ENCODE peak calls at places on chromosome 1, in five cellular contexts. M, D, V, S and F are unnamed samples.

GRCh38 chr1:230140221-230141001 is 73.4 kb downstream of the GALNT2 start:
- DNase-seq in M (peak; percentile 64), D (no peak), V (no peak), S (no peak), F (no peak)

GRCh38 chr1:15584489-15585363 is at the start of gene AGMAT:
- DNase-seq in M (peak; percentile 55), D (peak; percentile 38), V (no peak), S (no peak), F (no peak)

GRCh38 chr1:96259399-96259798 is 462.2 kb upstream of the PTBP2 start:
- DNase-seq in M (no peak), D (no peak), V (no peak), S (no peak), F (no peak)

GRCh38 chr1:205582471-205583291 is 49.1 kb downstream of the ELK4 start:
- DNase-seq in M (no peak), D (no peak), V (no peak), S (no peak), F (no peak)

GRCh38 chr1:206635983-206636354 is 633 bp downstream of the DYRK3 start:
- DNase-seq in M (no peak), D (no peak), V (peak; percentile 53), S (no peak), F (no peak)

GRCh38 chr1:86068841-86069756 is 87.5 kb downstream of the COL24A1 start:
- DNase-seq in M (peak; percentile 31), D (no peak), V (peak; percentile 55), S (no peak), F (no peak)

GRCh38 chr1:13888351-13888996 is 188.5 kb downstream of the PRDM2 start:
- DNase-seq in M (no peak), D (no peak), V (no peak), S (no peak), F (no peak)

GRCh38 chr1:92792340-92792782 is 7.5 kb upstream of the EVI5 start:
- DNase-seq in M (no peak), D (no peak), V (peak; percentile 23), S (no peak), F (no peak)

GRCh38 chr1:66788231-66788939 is 12.7 kb downstream of the INSL5 start:
- DNase-seq in M (no peak), D (no peak), V (no peak), S (no peak), F (no peak)

GRCh38 chr1:234750922-234751595 is 141.1 kb upstream of the IRF2BP2 start:
- DNase-seq in M (no peak), D (no peak), V (no peak), S (no peak), F (no peak)

GRCh38 chr1:64928325-64928724 is 38.0 kb downstream of the JAK1 start:
- DNase-seq in M (no peak), D (no peak), V (no peak), S (no peak), F (no peak)

GRCh38 chr1:31004231-31004621 is 61.3 kb downstream of the PUM1 start:
- DNase-seq in M (no peak), D (no peak), V (no peak), S (no peak), F (no peak)

GRCh38 chr1:205570173-205570501 is 61.7 kb downstream of the ELK4 start:
- DNase-seq in M (no peak), D (no peak), V (no peak), S (no peak), F (no peak)

GRCh38 chr1:38651669-38652068 is 207.9 kb downstream of the RRAGC start:
- DNase-seq in M (no peak), D (no peak), V (peak; percentile 40), S (no peak), F (no peak)

GRCh38 chr1:62188111-62188510 is 6.5 kb upstream of the L1TD1 start:
- DNase-seq in M (no peak), D (no peak), V (no peak), S (no peak), F (no peak)

GRCh38 chr1:178196631-178197030 is 102.7 kb downstream of the RASAL2 start:
- DNase-seq in M (no peak), D (no peak), V (no peak), S (no peak), F (no peak)

GRCh38 chr1:21820597-21821232 is 8.7 kb downstream of the LDLRAD2 start:
- DNase-seq in M (no peak), D (no peak), V (no peak), S (no peak), F (no peak)

GRCh38 chr1:204254031-204254661 is 40.4 kb upstream of the GOLT1A start:
- DNase-seq in M (peak; percentile 70), D (no peak), V (peak; percentile 97), S (no peak), F (no peak)

GRCh38 chr1:198168180-198168579 is 11.4 kb downstream of the NEK7 start:
- DNase-seq in M (no peak), D (no peak), V (peak; percentile 49), S (no peak), F (no peak)

GRCh38 chr1:78277253-78277652 is 213.5 kb upstream of the PTGFR start:
- DNase-seq in M (no peak), D (no peak), V (peak; percentile 74), S (no peak), F (no peak)

GRCh38 chr1:32413507-32414185 is 19.4 kb upstream of the BSDC1 start:
- DNase-seq in M (peak; percentile 35), D (peak; percentile 83), V (peak; percentile 84), S (peak; percentile 49), F (no peak)

GRCh38 chr1:226126824-226127591 is 59.5 kb downstream of the ACBD3 start:
- DNase-seq in M (no peak), D (no peak), V (no peak), S (no peak), F (no peak)

GRCh38 chr1:240404286-240404685 is 207.7 kb downstream of the GREM2 start:
- DNase-seq in M (no peak), D (no peak), V (no peak), S (no peak), F (no peak)

GRCh38 chr1:229087906-229088305 is 183.0 kb upstream of the RAB4A start:
- DNase-seq in M (no peak), D (no peak), V (no peak), S (no peak), F (no peak)

GRCh38 chr1:245161866-245162265 is 7.1 kb downstream of the KIF26B start:
- DNase-seq in M (no peak), D (no peak), V (no peak), S (no peak), F (no peak)

GRCh38 chr1:66758247-66758755 is 6.0 kb downstream of the DYNLT5 start:
- DNase-seq in M (no peak), D (no peak), V (no peak), S (no peak), F (no peak)

GRCh38 chr1:110424699-110425098 is 17.2 kb upstream of the LAMTOR5 start:
- DNase-seq in M (no peak), D (no peak), V (peak; percentile 35), S (no peak), F (no peak)

GRCh38 chr1:111236806-111237205 is 9.3 kb downstream of the CHI3L2 start:
- DNase-seq in M (no peak), D (no peak), V (no peak), S (no peak), F (no peak)

GRCh38 chr1:155123801-155124200 is 3.9 kb upstream of the EFNA1 start:
- DNase-seq in M (no peak), D (no peak), V (peak; percentile 53), S (no peak), F (no peak)

GRCh38 chr1:152481869-152482664 is 28.5 kb upstream of the LCE5A start:
- DNase-seq in M (no peak), D (no peak), V (no peak), S (no peak), F (no peak)

GRCh38 chr1:44086722-44087474 is 31.7 kb upstream of the KLF17 start:
- DNase-seq in M (no peak), D (no peak), V (no peak), S (no peak), F (no peak)

GRCh38 chr1:206679738-206680211 is 4.9 kb upstream of the MAPKAPK2 start:
- DNase-seq in M (no peak), D (peak; percentile 68), V (no peak), S (no peak), F (no peak)

GRCh38 chr1:85398391-85399064 is 66.4 kb downstream of the DDAH1 start:
- DNase-seq in M (no peak), D (no peak), V (peak; percentile 66), S (no peak), F (no peak)

GRCh38 chr1:96492236-96492635 is 229.3 kb upstream of the PTBP2 start:
- DNase-seq in M (no peak), D (no peak), V (peak; percentile 41), S (no peak), F (no peak)

GRCh38 chr1:206706298-206706791 is 21.6 kb downstream of the MAPKAPK2 start:
- DNase-seq in M (no peak), D (no peak), V (no peak), S (no peak), F (no peak)

GRCh38 chr1:89465201-89465600 is 59.4 kb upstream of the LRRC8B start:
- DNase-seq in M (no peak), D (no peak), V (peak; percentile 45), S (no peak), F (no peak)